ENCODE peak calls at places on chromosomes 1 and 21, in four cellular contexts. One of them, this sample, is unnamed.

GRCh38 chr1:60569189-60569588 is 495.6 kb upstream of the C1orf87 start:
- DNase-seq in colonic mucosa: no peak
- DNase-seq in AG09309: no peak
- DNase-seq in AG04449: no peak
- DNase-seq in this sample: no peak

GRCh38 chr1:31699341-31699891 is 4.4 kb downstream of the COL16A1 start:
- DNase-seq in colonic mucosa: no peak
- DNase-seq in AG09309: no peak
- DNase-seq in AG04449: no peak
- DNase-seq in this sample: no peak

GRCh38 chr21:31180256-31181088 is 142.2 kb upstream of the KRTAP19-8 start:
- DNase-seq in colonic mucosa: no peak
- DNase-seq in AG09309: no peak
- DNase-seq in AG04449: no peak
- DNase-seq in this sample: peak

GRCh38 chr21:33801424-33802405 is 113.9 kb downstream of the ATP5PO start:
- DNase-seq in colonic mucosa: no peak
- DNase-seq in AG09309: peak
- DNase-seq in AG04449: peak
- DNase-seq in this sample: peak

GRCh38 chr1:23989249-23989648 is 9.1 kb upstream of the SRSF10 start:
- DNase-seq in colonic mucosa: no peak
- DNase-seq in AG09309: no peak
- DNase-seq in AG04449: no peak
- DNase-seq in this sample: no peak

GRCh38 chr1:2270260-2271100 is 42.4 kb downstream of the SKI start:
- DNase-seq in colonic mucosa: no peak
- DNase-seq in AG09309: no peak
- DNase-seq in AG04449: no peak
- DNase-seq in this sample: no peak

GRCh38 chr1:118335372-118335771 is 150.3 kb upstream of the SPAG17 start:
- DNase-seq in colonic mucosa: no peak
- DNase-seq in AG09309: peak
- DNase-seq in AG04449: peak
- DNase-seq in this sample: peak

GRCh38 chr1:229208481-229208880 is 62.4 kb upstream of the RAB4A start:
- DNase-seq in colonic mucosa: no peak
- DNase-seq in AG09309: no peak
- DNase-seq in AG04449: no peak
- DNase-seq in this sample: no peak

GRCh38 chr1:160078392-160079195 is 2.7 kb upstream of the KCNJ9 start:
- DNase-seq in colonic mucosa: peak
- DNase-seq in AG09309: no peak
- DNase-seq in AG04449: no peak
- DNase-seq in this sample: no peak

GRCh38 chr1:38076455-38076854 is 29.9 kb upstream of the POU3F1 start:
- DNase-seq in colonic mucosa: no peak
- DNase-seq in AG09309: no peak
- DNase-seq in AG04449: no peak
- DNase-seq in this sample: no peak

GRCh38 chr1:59605761-59606160 is 209.0 kb upstream of the HOOK1 start:
- DNase-seq in colonic mucosa: no peak
- DNase-seq in AG09309: no peak
- DNase-seq in AG04449: no peak
- DNase-seq in this sample: peak

GRCh38 chr1:212229654-212230053 is 55.6 kb upstream of the PPP2R5A start:
- DNase-seq in colonic mucosa: no peak
- DNase-seq in AG09309: peak
- DNase-seq in AG04449: no peak
- DNase-seq in this sample: peak

GRCh38 chr21:32742470-32742869 is 14.7 kb upstream of the SYNJ1 start:
- DNase-seq in colonic mucosa: no peak
- DNase-seq in AG09309: no peak
- DNase-seq in AG04449: no peak
- DNase-seq in this sample: no peak

GRCh38 chr1:25955553-25955952 is 42.3 kb downstream of the PAFAH2 start:
- DNase-seq in colonic mucosa: no peak
- DNase-seq in AG09309: no peak
- DNase-seq in AG04449: no peak
- DNase-seq in this sample: no peak
- TF ChIP-seq CTCF in colonic mucosa: no peak
- TF ChIP-seq CTCF in AG09309: no peak
- TF ChIP-seq CTCF in AG04449: no peak
- TF ChIP-seq CTCF in this sample: no peak

GRCh38 chr1:41915786-41916571 is 2.7 kb downstream of the HIVEP3 start:
- DNase-seq in colonic mucosa: no peak
- DNase-seq in AG09309: no peak
- DNase-seq in AG04449: no peak
- DNase-seq in this sample: no peak

GRCh38 chr1:41918450-41919043 is at the start of gene HIVEP3:
- DNase-seq in colonic mucosa: no peak
- DNase-seq in AG09309: no peak
- DNase-seq in AG04449: no peak
- DNase-seq in this sample: peak

GRCh38 chr1:41919131-41919530 is 409 bp upstream of the HIVEP3 start:
- DNase-seq in colonic mucosa: no peak
- DNase-seq in AG09309: no peak
- DNase-seq in AG04449: no peak
- DNase-seq in this sample: no peak

GRCh38 chr1:41917835-41918449 is 780 bp downstream of the HIVEP3 start:
- DNase-seq in colonic mucosa: peak
- DNase-seq in AG09309: no peak
- DNase-seq in AG04449: no peak
- DNase-seq in this sample: peak

DNA sequence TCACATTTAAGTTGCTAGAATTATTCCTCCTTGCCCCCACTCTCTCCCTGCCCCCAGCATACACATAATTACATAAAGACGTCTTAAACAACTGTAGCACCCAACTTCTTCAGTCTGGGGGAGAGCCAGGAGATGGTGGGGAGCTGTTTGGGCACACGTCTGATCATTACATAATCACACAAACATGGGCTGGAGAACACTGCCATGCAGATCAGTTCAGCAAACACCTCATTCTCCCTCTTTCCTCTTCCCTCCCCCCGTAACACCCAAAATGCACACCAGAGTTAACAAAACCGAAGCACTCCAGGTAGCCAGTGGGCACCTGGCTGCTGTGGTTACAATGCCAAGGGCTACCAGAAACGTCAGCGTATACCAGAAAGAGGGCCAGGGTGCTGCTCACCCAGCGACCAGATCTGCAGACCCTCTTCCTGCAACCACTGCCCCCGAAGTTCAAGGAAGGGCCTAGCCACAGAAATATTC is 1.6 kb downstream of the HIVEP3 start:
- DNase-seq in colonic mucosa: no peak
- DNase-seq in AG09309: no peak
- DNase-seq in AG04449: no peak
- DNase-seq in this sample: no peak
- H3K4me3 ChIP-seq in colonic mucosa: no peak
- H3K4me3 ChIP-seq in AG09309: peak
- H3K4me3 ChIP-seq in AG04449: peak
- H3K4me3 ChIP-seq in this sample: no peak

GRCh38 chr1:88877382-88877825 is 14.0 kb downstream of the GTF2B start:
- DNase-seq in colonic mucosa: no peak
- DNase-seq in AG09309: no peak
- DNase-seq in AG04449: no peak
- DNase-seq in this sample: peak
- TF ChIP-seq CTCF in colonic mucosa: peak
- TF ChIP-seq CTCF in AG09309: peak
- TF ChIP-seq CTCF in AG04449: peak
- TF ChIP-seq CTCF in this sample: peak

GRCh38 chr1:93350875-93351274 is 5.2 kb downstream of the DR1 start:
- DNase-seq in colonic mucosa: no peak
- DNase-seq in AG09309: no peak
- DNase-seq in AG04449: no peak
- DNase-seq in this sample: no peak
- H3K4me3 ChIP-seq in colonic mucosa: no peak
- H3K4me3 ChIP-seq in AG09309: no peak
- H3K4me3 ChIP-seq in AG04449: no peak
- H3K4me3 ChIP-seq in this sample: no peak

DNA sequence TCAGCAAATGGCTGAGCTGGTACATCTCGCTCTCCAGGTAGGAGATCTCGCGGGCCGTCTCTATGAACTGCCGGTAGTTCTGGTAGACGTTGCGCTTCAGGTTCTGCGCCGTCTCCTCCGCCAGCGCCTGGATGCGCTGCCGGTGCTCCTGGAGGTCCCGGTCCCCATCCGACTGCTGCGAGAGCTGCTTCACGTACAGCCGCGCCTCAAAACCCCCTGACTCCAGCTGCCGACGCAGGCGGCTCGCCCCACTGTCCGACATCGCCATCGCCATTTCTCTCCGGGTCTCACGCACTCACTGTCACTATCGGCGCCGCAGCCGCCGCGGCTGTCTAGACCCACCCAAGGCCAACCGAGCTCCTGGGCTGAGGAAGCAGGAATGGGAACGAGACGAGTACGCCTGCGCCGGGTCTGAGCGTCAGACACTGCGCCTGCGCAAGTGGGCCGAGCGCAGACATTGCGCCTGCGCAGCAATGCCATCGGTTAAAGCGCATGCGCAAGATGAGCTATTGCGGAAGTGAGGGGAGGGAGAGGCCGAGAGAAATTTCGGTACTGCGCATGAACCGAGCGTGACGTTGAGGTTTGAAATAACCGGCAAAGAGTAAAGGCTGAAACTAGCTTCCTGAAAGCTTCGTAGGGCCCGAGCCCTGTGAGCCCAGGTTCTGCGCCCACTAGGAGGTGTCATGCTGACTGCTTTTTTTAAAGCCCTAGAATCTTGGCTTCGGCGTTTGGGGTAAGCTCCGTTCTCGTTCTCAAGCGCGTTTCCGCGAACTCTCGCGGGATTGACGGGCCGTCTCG is at the start of gene EXOC8:
- DNase-seq in colonic mucosa: peak
- DNase-seq in AG09309: peak
- DNase-seq in AG04449: peak
- DNase-seq in this sample: peak
- TF ChIP-seq CTCF in colonic mucosa: no peak
- TF ChIP-seq CTCF in AG09309: no peak
- TF ChIP-seq CTCF in AG04449: no peak
- TF ChIP-seq CTCF in this sample: no peak

DNA sequence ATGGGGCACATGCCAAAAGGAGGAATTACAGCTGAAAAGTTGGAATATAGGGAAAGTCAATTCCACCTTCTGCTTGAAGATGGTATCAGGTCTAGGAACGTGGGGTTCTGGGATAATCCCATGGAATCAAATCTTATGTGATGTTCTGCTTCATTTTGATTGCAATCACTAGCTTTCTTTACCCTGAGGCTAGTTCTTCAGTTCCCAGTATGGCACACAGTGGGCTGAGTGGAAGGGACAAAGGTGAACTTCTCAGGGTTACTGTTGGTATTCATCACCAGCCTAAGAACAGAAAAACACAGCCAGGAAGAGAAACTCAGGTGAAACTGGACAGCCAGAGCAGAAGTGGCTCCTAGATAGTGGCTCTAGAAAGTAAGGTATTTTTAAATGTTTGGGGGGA is 117.8 kb downstream of the TNFSF18 start:
- DNase-seq in colonic mucosa: no peak
- DNase-seq in AG09309: no peak
- DNase-seq in AG04449: no peak
- DNase-seq in this sample: no peak
- H3K4me3 ChIP-seq in colonic mucosa: no peak
- H3K4me3 ChIP-seq in AG09309: no peak
- H3K4me3 ChIP-seq in AG04449: no peak
- H3K4me3 ChIP-seq in this sample: no peak

DNA sequence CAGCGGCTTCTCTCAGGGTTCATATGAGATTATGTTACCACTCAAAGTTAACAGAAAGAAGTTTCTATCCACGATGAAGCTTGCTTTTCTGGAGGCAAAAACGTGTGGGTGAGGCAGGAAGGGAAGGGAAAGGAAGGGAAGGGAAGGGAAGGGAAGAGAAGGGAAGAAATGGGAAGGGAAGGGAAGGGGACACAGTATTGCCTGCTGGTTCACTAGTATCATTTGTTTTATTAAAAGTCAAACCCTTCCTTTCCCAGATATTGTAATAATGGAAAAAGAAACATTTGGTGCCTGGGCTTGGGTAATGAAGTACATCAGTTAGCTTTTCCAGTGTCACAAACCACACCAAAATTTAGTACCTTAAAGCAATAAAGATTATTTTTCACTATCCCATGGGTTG is 18.0 kb upstream of the MROH9 start:
- DNase-seq in colonic mucosa: no peak
- DNase-seq in AG09309: no peak
- DNase-seq in AG04449: no peak
- DNase-seq in this sample: no peak
- TF ChIP-seq CTCF in colonic mucosa: no peak
- TF ChIP-seq CTCF in AG09309: no peak
- TF ChIP-seq CTCF in AG04449: no peak
- TF ChIP-seq CTCF in this sample: no peak

DNA sequence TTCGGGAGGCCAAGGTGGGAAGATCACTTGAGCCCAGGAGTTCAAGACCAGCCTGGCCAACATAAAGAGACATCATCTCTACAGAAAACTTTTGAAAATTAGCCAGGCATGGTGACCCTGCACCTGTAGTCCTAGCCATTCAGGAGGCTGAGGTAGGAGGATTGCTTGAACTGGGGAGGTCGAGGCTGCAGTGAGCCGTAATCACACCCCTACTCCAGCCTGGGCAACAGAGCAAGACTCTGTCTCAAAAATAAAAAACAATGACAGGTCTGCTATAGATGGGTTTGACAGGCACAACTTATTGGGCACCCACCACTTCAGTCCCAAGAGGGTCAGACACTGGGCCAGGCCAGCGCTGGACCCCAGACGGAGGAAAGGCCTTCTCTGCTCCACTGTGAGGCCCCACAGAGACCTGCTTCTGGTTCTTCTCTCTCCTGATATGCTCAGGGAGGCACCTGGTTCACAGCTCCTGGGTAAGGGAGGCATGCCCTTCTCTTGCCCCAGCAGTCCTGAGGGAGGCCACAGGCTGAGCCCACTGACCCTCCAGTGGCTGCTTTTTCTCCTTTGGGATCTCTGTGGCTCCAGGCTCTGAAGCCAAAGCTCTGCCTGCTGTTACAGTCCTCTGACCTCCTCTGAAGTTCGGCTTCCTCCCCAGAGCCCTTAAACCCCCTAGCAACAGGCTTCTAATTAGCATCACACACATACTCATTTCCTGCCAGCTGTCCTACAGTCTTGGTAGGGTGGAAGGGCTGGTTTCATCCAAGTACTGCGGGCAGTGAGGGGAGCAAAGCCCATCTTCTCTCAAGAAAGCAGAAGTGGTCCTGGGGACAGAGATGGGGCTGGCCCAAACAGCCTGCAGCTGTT is 14.4 kb downstream of the S100A16 start:
- DNase-seq in colonic mucosa: no peak
- DNase-seq in AG09309: no peak
- DNase-seq in AG04449: no peak
- DNase-seq in this sample: peak
- H3K4me3 ChIP-seq in colonic mucosa: no peak
- H3K4me3 ChIP-seq in AG09309: no peak
- H3K4me3 ChIP-seq in AG04449: no peak
- H3K4me3 ChIP-seq in this sample: no peak

GRCh38 chr1:17004466-17005364 is 7.0 kb downstream of the ATP13A2 start:
- DNase-seq in colonic mucosa: no peak
- DNase-seq in AG09309: no peak
- DNase-seq in AG04449: no peak
- DNase-seq in this sample: no peak
- TF ChIP-seq CTCF in colonic mucosa: no peak
- TF ChIP-seq CTCF in AG09309: peak
- TF ChIP-seq CTCF in AG04449: peak
- TF ChIP-seq CTCF in this sample: no peak

GRCh38 chr1:9908846-9909221 is 1.2 kb downstream of the CTNNBIP1 start:
- DNase-seq in colonic mucosa: no peak
- DNase-seq in AG09309: no peak
- DNase-seq in AG04449: no peak
- DNase-seq in this sample: no peak
- H3K4me3 ChIP-seq in colonic mucosa: peak
- H3K4me3 ChIP-seq in AG09309: peak
- H3K4me3 ChIP-seq in AG04449: peak
- H3K4me3 ChIP-seq in this sample: peak